ENCODE peak calls at places on chromosomes 1 and 21, in eight cellular contexts. W, D, J, Q, U, V, N and Y are unnamed samples.

GRCh38 chr21:28099296-28099695 is 893.4 kb downstream of the LTN1 start:
- DNase-seq in Q (no peak), D (no peak), U (no peak), J (no peak), V (peak; percentile 41), N (no peak), W (peak; percentile 54), Y (no peak)

GRCh38 chr21:28489197-28489596 is 503.5 kb downstream of the LTN1 start:
- DNase-seq in V (peak; percentile 66), J (no peak), N (no peak), D (no peak), U (no peak), Q (no peak), W (no peak), Y (no peak)

GRCh38 chr1:186188004-186188539 is 187.0 kb downstream of the TPR start:
- DNase-seq in U (no peak), V (peak; percentile 96), W (peak; percentile 36), J (no peak), D (no peak), N (peak; percentile 78), Q (peak; percentile 94), Y (no peak)

GRCh38 chr21:42448683-42449082 is 45.0 kb downstream of the UBASH3A start:
- DNase-seq in V (no peak), U (no peak), D (no peak), J (no peak), W (no peak), N (no peak), Q (no peak), Y (no peak)

GRCh38 chr1:185610954-185611353 is 123.2 kb upstream of the HMCN1 start:
- DNase-seq in J (no peak), U (no peak), W (no peak), V (peak; percentile 10), Q (no peak), D (no peak), N (no peak), Y (no peak)

GRCh38 chr1:181151378-181152326 is 63.2 kb downstream of the IER5 start:
- DNase-seq in U (no peak), D (no peak), J (no peak), V (peak; percentile 60), Q (no peak), N (no peak), W (no peak), Y (no peak)

GRCh38 chr1:81670286-81670685 is 130.4 kb upstream of the ADGRL2 start:
- DNase-seq in U (peak; percentile 92), V (peak; percentile 97), D (no peak), N (peak; percentile 98), W (peak; percentile 71), J (no peak), Q (peak; percentile 98), Y (no peak)

GRCh38 chr1:156914440-156914856 is 6.0 kb upstream of the LRRC71 start:
- DNase-seq in J (no peak), V (peak; percentile 62), Q (peak; percentile 84), U (no peak), W (peak; percentile 44), D (no peak), N (no peak), Y (no peak)

GRCh38 chr1:6614953-6615785 is 1.6 kb downstream of the PHF13 start:
- DNase-seq in N (no peak), U (no peak), V (no peak), J (no peak), W (peak; percentile 46), D (peak; percentile 36), Q (no peak), Y (peak; percentile 27)

GRCh38 chr1:57307382-57307781 is 116.5 kb downstream of the DAB1 start:
- DNase-seq in V (no peak), J (no peak), U (no peak), D (no peak), Q (no peak), N (no peak), W (peak; percentile 42), Y (no peak)

GRCh38 chr1:109637446-109637845 is 17.8 kb downstream of the AMPD2 start:
- DNase-seq in J (no peak), U (peak; percentile 10), V (no peak), N (no peak), W (no peak), Q (no peak), D (no peak), Y (no peak)

DNA sequence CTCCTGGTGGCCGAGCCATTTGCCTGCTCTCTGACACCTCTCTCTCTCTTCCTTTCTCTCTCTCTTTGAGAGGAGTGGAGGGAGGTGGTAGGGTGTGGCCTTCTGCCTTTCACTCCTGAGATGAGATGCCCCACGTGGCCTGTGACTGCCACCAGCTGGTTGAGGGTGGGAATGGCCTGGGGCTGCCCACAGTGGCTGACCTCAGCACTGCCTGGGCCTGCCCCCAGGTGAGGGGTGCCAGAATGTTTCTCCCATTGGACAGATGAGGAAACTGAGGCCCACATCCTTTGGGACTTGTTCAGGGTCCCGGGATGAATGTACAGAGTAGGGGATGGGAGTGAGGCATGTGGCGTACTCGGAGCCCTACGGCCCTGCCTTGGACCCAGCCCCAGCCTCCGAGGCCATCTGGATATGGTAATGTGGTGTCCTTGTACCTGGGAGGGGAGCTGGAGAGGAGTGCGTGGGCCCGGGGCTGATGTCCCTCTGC is 12.7 kb upstream of the C1orf167 start:
- DNase-seq in W (peak; percentile 43), D (peak; percentile 49), V (peak; percentile 16), U (peak; percentile 55), J (no peak), N (peak; percentile 17), Q (no peak), Y (peak; percentile 27)
- TF ChIP-seq CTCF in W (peak; percentile 31), D (no peak), V (peak; percentile 35), U (peak; percentile 61), J (peak; percentile 31), N (peak; percentile 56), Q (peak; percentile 68), Y (no peak)

GRCh38 chr1:154906621-154907081 is 29.9 kb downstream of the PMVK start:
- DNase-seq in J (no peak), N (no peak), W (no peak), Q (no peak), V (peak; percentile 26), U (peak; percentile 29), D (no peak), Y (no peak)
- TF ChIP-seq CTCF in J (no peak), N (peak; percentile 17), W (peak; percentile 26), Q (peak; percentile 49), V (peak; percentile 46), U (no peak), D (no peak), Y (no peak)

DNA sequence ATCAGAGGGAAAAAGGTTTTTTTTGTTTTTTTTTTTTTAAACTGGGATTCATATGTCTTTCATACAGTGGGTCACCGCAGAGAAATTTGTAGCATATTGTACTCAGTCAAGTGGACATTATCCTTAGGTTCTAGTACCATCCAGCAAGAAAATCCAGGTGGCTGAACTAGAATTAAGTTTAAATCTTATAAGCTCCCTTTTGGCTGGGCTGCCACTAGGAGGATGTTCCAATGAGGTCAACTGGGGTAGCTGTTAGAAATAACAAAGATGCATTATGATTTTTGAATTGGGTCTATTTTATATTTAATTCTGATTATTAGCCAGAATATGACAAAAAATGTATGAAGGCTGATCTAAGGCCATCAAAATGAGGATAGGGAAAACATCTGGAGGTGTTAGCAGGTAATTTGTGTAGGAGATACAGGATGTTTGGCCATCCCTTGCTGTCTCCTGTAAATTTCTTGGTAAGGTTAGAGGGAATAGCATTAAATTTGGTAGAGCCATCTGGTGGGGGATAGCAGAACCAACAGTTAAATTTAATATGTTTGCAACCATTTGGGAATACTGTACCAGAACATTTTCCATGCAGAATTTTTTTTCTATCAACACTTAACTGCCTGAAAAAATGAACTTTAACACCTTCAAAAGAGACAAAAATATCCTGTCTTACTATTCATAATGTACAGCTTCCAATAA is 568.5 kb upstream of the B3GALT2 start:
- DNase-seq in N (no peak), V (no peak), Q (no peak), W (no peak), D (no peak), J (no peak), U (no peak), Y (no peak)
- TF ChIP-seq CTCF in N (no peak), V (peak; percentile 7), Q (peak; percentile 23), W (no peak), D (peak; percentile 37), J (no peak), U (no peak), Y (no peak)

GRCh38 chr1:214823311-214824117 is 220.5 kb downstream of the CENPF start:
- DNase-seq in V (no peak), J (no peak), U (no peak), D (no peak), W (no peak), N (no peak), Q (no peak), Y (no peak)
- TF ChIP-seq CTCF in V (no peak), J (peak; percentile 9), U (no peak), D (no peak), W (no peak), N (no peak), Q (no peak), Y (no peak)

GRCh38 chr1:26094677-26095383 is 16.8 kb upstream of the PDIK1L start:
- DNase-seq in N (no peak), J (no peak), W (peak; percentile 45), U (no peak), D (peak; percentile 58), V (peak; percentile 10), Q (no peak), Y (no peak)
- TF ChIP-seq CTCF in N (no peak), J (peak; percentile 12), W (no peak), U (no peak), D (no peak), V (no peak), Q (peak; percentile 44), Y (no peak)

GRCh38 chr1:38964140-38964548 is 22.5 kb upstream of the RHBDL2 start:
- DNase-seq in D (no peak), U (no peak), J (no peak), W (no peak), Q (no peak), N (no peak), V (no peak), Y (no peak)
- TF ChIP-seq CTCF in D (no peak), U (no peak), J (no peak), W (peak; percentile 4), Q (peak; percentile 18), N (no peak), V (no peak), Y (no peak)

DNA sequence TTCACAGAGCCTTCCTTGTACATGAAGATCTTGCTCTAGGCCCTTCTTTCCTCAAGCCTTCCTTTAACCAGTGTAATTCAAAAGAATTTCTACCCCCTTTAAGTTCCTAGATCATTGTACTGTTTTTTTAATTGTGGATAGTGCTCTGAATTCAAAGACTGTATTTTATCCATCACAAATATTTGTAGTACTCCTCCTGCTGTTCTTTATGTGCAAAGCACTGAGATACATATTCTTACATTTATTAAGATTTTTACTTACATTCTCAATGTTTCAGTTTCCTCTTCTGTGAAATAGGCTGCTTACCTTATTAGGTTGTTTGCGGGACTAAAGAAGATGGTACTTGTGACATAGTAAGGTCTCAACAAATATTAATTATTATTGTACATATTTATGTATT is 168.8 kb upstream of the PDE4B start:
- DNase-seq in J (no peak), Q (no peak), N (no peak), D (no peak), W (no peak), U (no peak), V (no peak), Y (no peak)
- TF ChIP-seq CTCF in J (peak; percentile 10), Q (no peak), N (no peak), D (no peak), W (peak; percentile 17), U (no peak), V (no peak), Y (no peak)

GRCh38 chr1:204875255-204875654 is 4.6 kb downstream of the NFASC start:
- DNase-seq in W (no peak), Q (no peak), V (no peak), J (no peak), D (no peak), U (no peak), N (no peak), Y (no peak)
- TF ChIP-seq CTCF in W (no peak), Q (no peak), V (no peak), J (no peak), D (no peak), U (no peak), N (no peak), Y (no peak)